ENCODE peak calls at places on chromosomes 3 and 15, in seven cellular contexts. Y is mesenchymal stem cell, J is neuronal stem cell, X is IMR-90, O is H9, R is trophoblast cell, Q is H1. W is an unnamed sample.

GRCh38 chr3:42182555-42182954 is 83.4 kb downstream of the CCK start:
- DNase-seq in Y (peak; percentile 18), J (no peak), X (peak; percentile 49), O (no peak), R (no peak), Q (no peak), W (no peak)

GRCh38 chr3:160801386-160802118 is 45.5 kb downstream of the PPM1L start:
- DNase-seq in Y (peak; percentile 75), J (no peak), X (peak; percentile 0), O (no peak), R (peak; percentile 37), Q (no peak), W (no peak)

GRCh38 chr3:20141841-20142240 is 44.2 kb downstream of the SGO1 start:
- DNase-seq in Y (peak; percentile 6), J (peak; percentile 86), X (no peak), O (peak; percentile 36), R (no peak), Q (peak; percentile 50), W (peak; percentile 54)

GRCh38 chr3:5299146-5299545 is 111.6 kb downstream of the EDEM1 start:
- DNase-seq in Y (no peak), J (no peak), X (no peak), O (no peak), R (no peak), Q (no peak), W (peak; percentile 24)

GRCh38 chr3:156551746-156552145 is 3.2 kb downstream of the SSR3 start:
- DNase-seq in Y (peak; percentile 59), J (no peak), X (peak; percentile 89), O (no peak), R (no peak), Q (no peak), W (peak; percentile 60)

GRCh38 chr3:42746455-42747450 is 26.3 kb downstream of the CCDC13 start:
- DNase-seq in Y (peak; percentile 23), J (no peak), X (peak; percentile 55), O (peak; percentile 22), R (no peak), Q (peak; percentile 45), W (no peak)

GRCh38 chr3:49277357-49277723 is 308 bp upstream of the C3orf62 start:
- DNase-seq in Y (no peak), J (no peak), X (no peak), O (no peak), R (no peak), Q (no peak), W (no peak)

GRCh38 chr15:23645379-23646164 is 2.1 kb downstream of the MAGEL2 start:
- DNase-seq in Y (no peak), J (no peak), X (no peak), O (peak; percentile 62), R (no peak), Q (peak; percentile 51), W (peak; percentile 59)

GRCh38 chr3:1442271-1442670 is 349.4 kb downstream of the CNTN6 start:
- DNase-seq in Y (no peak), J (no peak), X (no peak), O (no peak), R (no peak), Q (no peak), W (no peak)

GRCh38 chr3:73143821-73144237 is 82.4 kb downstream of the EBLN2 start:
- DNase-seq in Y (no peak), J (no peak), X (no peak), O (no peak), R (no peak), Q (no peak), W (no peak)

GRCh38 chr3:151276038-151277027 is 2.0 kb downstream of the P2RY14 start:
- DNase-seq in Y (no peak), J (no peak), X (no peak), O (no peak), R (no peak), Q (no peak), W (peak; percentile 77)

GRCh38 chr15:70525551-70525950 is 237.8 kb downstream of the UACA start:
- DNase-seq in Y (no peak), J (no peak), X (no peak), O (no peak), R (no peak), Q (peak; percentile 1), W (no peak)

GRCh38 chr15:65402971-65403370 is 19.8 kb downstream of the IGDCC4 start:
- DNase-seq in Y (no peak), J (no peak), X (no peak), O (no peak), R (no peak), Q (no peak), W (no peak)
- H2BK120ac ChIP-seq in Y (no peak overlapping the region), J (no peak overlapping the region), X (no peak overlapping the region), O (no peak overlapping the region), R (no peak overlapping the region), Q (no peak overlapping the region), W (no peak overlapping the region)

GRCh38 chr3:116469546-116469945 is 24.3 kb upstream of the LSAMP start:
- DNase-seq in Y (no peak), J (no peak), X (no peak), O (no peak), R (no peak), Q (no peak), W (no peak)

GRCh38 chr3:116474356-116475200 is 29.3 kb upstream of the LSAMP start:
- DNase-seq in Y (peak; percentile 20), J (peak; percentile 0), X (peak; percentile 17), O (no peak), R (no peak), Q (no peak), W (no peak)

GRCh38 chr3:116473602-116474001 is 28.3 kb upstream of the LSAMP start:
- DNase-seq in Y (peak; percentile 36), J (no peak), X (peak; percentile 45), O (no peak), R (no peak), Q (no peak), W (peak; percentile 83)

GRCh38 chr3:116470589-116470988 is 25.3 kb upstream of the LSAMP start:
- DNase-seq in Y (no peak), J (no peak), X (peak; percentile 24), O (no peak), R (no peak), Q (no peak), W (no peak)
- H2BK120ac ChIP-seq in Y (no peak overlapping the region), J (no peak overlapping the region), X (no peak overlapping the region), O (no peak overlapping the region), R (no peak overlapping the region), Q (no peak overlapping the region), W (no peak overlapping the region)

GRCh38 chr15:99174989-99175388 is 70.1 kb downstream of the SYNM start:
- DNase-seq in Y (peak; percentile 55), J (no peak), X (no peak), O (no peak), R (no peak), Q (no peak), W (peak; percentile 34)

GRCh38 chr15:99180287-99180962 is 69.0 kb downstream of the TTC23 start:
- DNase-seq in Y (no peak), J (no peak), X (no peak), O (no peak), R (no peak), Q (no peak), W (no peak)

GRCh38 chr15:99177679-99178078 is 71.7 kb downstream of the TTC23 start:
- DNase-seq in Y (no peak), J (no peak), X (no peak), O (no peak), R (peak; percentile 56), Q (no peak), W (no peak)

GRCh38 chr15:99174567-99174966 is 69.7 kb downstream of the SYNM start:
- DNase-seq in Y (peak; percentile 35), J (no peak), X (no peak), O (no peak), R (peak; percentile 42), Q (no peak), W (no peak)

GRCh38 chr15:99176757-99177156 is 71.9 kb downstream of the SYNM start:
- DNase-seq in Y (no peak), J (no peak), X (no peak), O (no peak), R (peak; percentile 46), Q (no peak), W (peak; percentile 56)
- H2BK120ac ChIP-seq in Y (no peak overlapping the region), J (no peak overlapping the region), X (no peak overlapping the region), O (no peak overlapping the region), R (no peak overlapping the region), Q (no peak overlapping the region), W (no peak overlapping the region)

GRCh38 chr3:29610781-29611180 is 329.9 kb downstream of the RBMS3 start:
- DNase-seq in Y (no peak), J (no peak), X (no peak), O (no peak), R (no peak), Q (no peak), W (no peak)

GRCh38 chr3:29609007-29609805 is 328.3 kb downstream of the RBMS3 start:
- DNase-seq in Y (no peak), J (no peak), X (no peak), O (no peak), R (no peak), Q (no peak), W (no peak)

GRCh38 chr3:29605845-29606244 is 325.0 kb downstream of the RBMS3 start:
- DNase-seq in Y (peak; percentile 82), J (no peak), X (peak; percentile 94), O (no peak), R (no peak), Q (no peak), W (no peak)

GRCh38 chr3:29601861-29602585 is 321.2 kb downstream of the RBMS3 start:
- DNase-seq in Y (no peak), J (no peak), X (no peak), O (no peak), R (no peak), Q (no peak), W (no peak)

DNA sequence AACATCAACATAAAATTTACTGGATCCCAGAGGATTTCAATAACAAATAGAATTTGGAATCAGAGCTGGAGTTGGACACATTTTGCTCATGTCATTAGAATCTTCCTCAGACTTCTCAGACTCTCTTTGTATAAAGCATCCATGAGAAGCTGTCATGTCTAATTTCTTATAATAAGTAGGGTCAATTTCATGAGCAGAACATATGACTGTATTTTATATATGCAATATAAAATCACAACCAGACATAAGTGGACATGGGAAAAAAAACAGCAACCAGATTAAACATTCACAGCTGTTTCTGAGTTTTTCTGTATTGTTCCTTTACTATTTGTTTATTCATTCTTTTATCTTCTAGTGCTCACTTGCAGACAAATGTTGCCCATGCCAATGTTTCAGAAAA is 325.5 kb downstream of the RBMS3 start:
- DNase-seq in Y (no peak), J (no peak), X (no peak), O (no peak), R (no peak), Q (no peak), W (no peak)
- H2BK120ac ChIP-seq in Y (no peak overlapping the region), J (no peak overlapping the region), X (peak overlapping the region; percentile 44), O (no peak overlapping the region), R (no peak overlapping the region), Q (no peak overlapping the region), W (no peak overlapping the region)

DNA sequence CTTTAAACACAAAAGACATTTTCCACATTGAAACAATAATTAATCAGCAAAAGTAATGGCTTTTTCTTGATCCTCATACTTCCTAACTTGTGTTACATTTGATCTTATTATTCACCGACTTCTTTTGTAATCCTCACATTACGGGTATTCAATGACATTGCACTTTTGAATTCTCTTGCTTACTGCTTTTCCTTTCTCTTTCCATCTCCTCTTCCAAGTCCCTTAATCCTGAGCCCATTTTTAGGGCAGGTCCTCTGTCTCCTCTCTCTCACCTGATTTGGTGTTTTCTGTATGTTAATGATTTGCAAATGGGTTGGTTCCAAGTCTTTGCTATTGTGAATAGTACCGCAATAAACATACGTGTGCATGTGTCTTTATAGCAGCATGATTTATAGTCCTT is 48.5 kb upstream of the RAP2B start:
- DNase-seq in Y (no peak), J (no peak), X (no peak), O (no peak), R (no peak), Q (no peak), W (no peak)
- H2BK120ac ChIP-seq in Y (no peak overlapping the region), J (no peak overlapping the region), X (no peak overlapping the region), O (no peak overlapping the region), R (no peak overlapping the region), Q (no peak overlapping the region), W (no peak overlapping the region)

W was measured in mesendoderm.